ENCODE peak calls at places on chromosomes 4 and X, in nine cellular contexts. L is heart left ventricle, N is ovary, U is HCT116, C is endothelial cell of umbilical vein, Y is gastrocnemius medialis, R is K562, V is tibial nerve, S is right lobe of liver. O is an unnamed sample.

GRCh38 chr4:5821665-5822358 is 71.1 kb downstream of the CRMP1 start:
- DNase-seq in R (peak; percentile 57), U (peak; percentile 23), N (no peak), C (no peak), L (no peak), V (no peak), Y (no peak), S (no peak), O (peak; percentile 38)

GRCh38 chrX:12488781-12489180 is 302.4 kb upstream of the PRPS2 start:
- DNase-seq in R (no peak), N (no peak), V (no peak), L (no peak), S (no peak), U (no peak), C (no peak), Y (no peak), O (no peak)

GRCh38 chr4:186688150-186688943 is 35.3 kb downstream of the FAT1 start:
- DNase-seq in S (no peak), C (no peak), V (no peak), R (no peak), Y (no peak), N (no peak), U (no peak), L (no peak), O (no peak)

GRCh38 chr4:100581337-100581736 is 63.5 kb upstream of the EMCN start:
- DNase-seq in Y (peak; percentile 85), V (no peak), N (no peak), R (no peak), L (no peak), C (no peak), S (no peak), U (peak; percentile 53), O (no peak)

GRCh38 chr4:30743897-30744296 is 23.7 kb downstream of the PCDH7 start:
- DNase-seq in S (no peak), U (no peak), R (no peak), V (no peak), Y (no peak), C (no peak), L (no peak), N (no peak), O (no peak)

GRCh38 chr4:16240300-16240699 is 14.0 kb upstream of the TAPT1 start:
- DNase-seq in C (no peak), Y (no peak), N (no peak), V (no peak), L (no peak), R (no peak), U (no peak), S (no peak), O (no peak)

GRCh38 chr4:1834047-1834769 is 21.7 kb downstream of the LETM1 start:
- DNase-seq in S (no peak), N (no peak), R (no peak), U (no peak), C (no peak), Y (no peak), L (no peak), V (no peak), O (no peak)

GRCh38 chrX:8801041-8801599 is at the start of gene FAM9A:
- DNase-seq in R (no peak), S (no peak), U (no peak), L (no peak), C (no peak), N (no peak), V (no peak), Y (no peak), O (no peak)

GRCh38 chrX:57121162-57121741 is at the start of gene SPIN2B:
- DNase-seq in L (peak; percentile 82), C (peak; percentile 85), Y (peak; percentile 68), V (peak; percentile 48), S (peak; percentile 83), N (peak; percentile 63), R (peak; percentile 81), U (peak; percentile 60), O (peak; percentile 30)

GRCh38 chrX:23317799-23318724 is 16.6 kb upstream of the PTCHD1 start:
- DNase-seq in S (no peak), R (peak; percentile 68), V (no peak), C (peak; percentile 19), L (no peak), N (no peak), Y (no peak), U (no peak), O (peak; percentile 4)

GRCh38 chrX:114508836-114509235 is 75.0 kb upstream of the HTR2C start:
- DNase-seq in U (no peak), R (no peak), N (no peak), Y (no peak), V (no peak), C (no peak), L (no peak), S (no peak), O (no peak)

GRCh38 chr4:111066001-111066400 is 443.1 kb upstream of the PITX2 start:
- DNase-seq in V (no peak), R (no peak), Y (no peak), C (no peak), N (no peak), L (no peak), S (no peak), U (no peak), O (no peak)

GRCh38 chr4:82710202-82710929 is 88.2 kb downstream of the SCD5 start:
- DNase-seq in V (no peak), S (no peak), N (no peak), R (no peak), C (peak; percentile 23), Y (no peak), U (no peak), L (no peak), O (no peak)

GRCh38 chr4:183390374-183390773 is 54.1 kb upstream of the CDKN2AIP start:
- DNase-seq in L (no peak), S (no peak), U (no peak), Y (no peak), R (no peak), C (no peak), N (no peak), V (no peak), O (no peak)

GRCh38 chrX:119757979-119758681 is at the start of gene SOWAHD:
- DNase-seq in R (peak; percentile 30), V (no peak), U (no peak), N (peak; percentile 60), C (no peak), S (peak; percentile 50), L (peak; percentile 40), Y (no peak), O (peak; percentile 35)

GRCh38 chr4:1683371-1683902 is 676 bp downstream of the FAM53A start:
- DNase-seq in Y (peak; percentile 28), S (no peak), U (no peak), L (no peak), R (no peak), V (peak; percentile 41), C (peak; percentile 48), N (peak; percentile 67), O (peak; percentile 47)

DNA sequence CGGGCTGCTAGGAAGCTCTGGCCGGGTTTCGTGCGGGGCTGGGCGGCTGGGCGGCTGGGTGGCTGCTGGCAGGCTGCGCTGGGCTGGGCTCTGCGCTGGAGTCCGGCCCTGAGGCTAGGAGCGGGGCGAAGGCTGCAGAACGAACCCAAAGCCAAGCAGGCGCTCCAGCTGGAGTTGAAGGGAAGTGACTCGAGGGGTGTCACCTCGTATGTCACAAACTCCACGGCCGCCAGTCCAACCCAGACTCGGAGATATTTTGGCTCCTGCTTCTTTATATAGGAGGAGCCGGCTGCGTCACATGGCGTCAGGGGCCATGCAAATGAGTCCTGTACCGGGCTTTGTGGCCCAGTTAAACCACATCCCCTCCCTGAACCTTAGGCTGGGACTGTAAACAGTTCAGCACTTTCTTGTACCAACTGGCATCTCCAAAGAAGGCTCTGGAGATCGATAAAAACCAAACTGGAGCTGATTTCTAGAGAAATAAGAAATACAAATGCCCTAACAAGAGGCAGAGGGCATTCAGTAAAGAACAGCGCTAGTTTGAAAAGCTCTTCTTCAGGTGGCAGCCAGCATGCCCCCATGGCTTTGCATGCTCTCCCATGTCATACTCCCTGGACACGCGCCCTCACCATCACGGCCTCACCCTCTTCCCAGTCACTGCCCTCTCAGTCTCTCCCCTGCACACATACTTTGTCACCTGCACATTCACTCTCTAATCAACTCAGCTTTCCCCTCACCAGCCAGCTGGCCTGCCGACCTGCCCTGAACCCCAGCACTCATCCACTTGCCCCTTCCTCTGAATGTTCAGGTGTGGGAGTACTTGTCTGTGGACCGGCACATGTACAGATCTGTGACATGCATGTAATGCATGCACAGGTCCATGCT is 58.5 kb downstream of the TSC22D3 start:
- DNase-seq in S (peak; percentile 90), C (peak; percentile 84), Y (peak; percentile 93), R (no peak), V (peak; percentile 92), U (peak; percentile 46), N (peak; percentile 80), L (peak; percentile 89), O (peak; percentile 42)
- TF ChIP-seq POLR2A in S (peak; percentile 98), C (peak; percentile 93), Y (peak; percentile 98), R (no peak), V (peak; percentile 99), U (no peak), N (peak; percentile 92), L (peak; percentile 17), O (peak; percentile 89)

GRCh38 chrX:118724775-118725174 is 2.6 kb upstream of the IL13RA1 start:
- DNase-seq in Y (no peak), V (no peak), R (peak; percentile 59), L (no peak), N (no peak), C (no peak), S (no peak), U (no peak), O (peak; percentile 35)

GRCh38 chrX:118729043-118729652 is 1.7 kb downstream of the IL13RA1 start:
- DNase-seq in S (no peak), N (no peak), R (no peak), Y (no peak), U (no peak), L (no peak), C (no peak), V (no peak), O (no peak)

GRCh38 chrX:118730500-118731247 is 3.3 kb downstream of the IL13RA1 start:
- DNase-seq in R (no peak), Y (no peak), N (no peak), V (no peak), U (no peak), S (no peak), C (peak; percentile 67), L (no peak), O (no peak)

GRCh38 chrX:118726887-118727685 is at the start of gene IL13RA1:
- DNase-seq in U (peak; percentile 60), L (peak; percentile 79), C (peak; percentile 86), Y (peak; percentile 81), S (peak; percentile 90), N (peak; percentile 85), V (peak; percentile 58), R (peak; percentile 89), O (peak; percentile 69)

GRCh38 chrX:118727686-118728339 is 407 bp downstream of the IL13RA1 start:
- DNase-seq in V (no peak), U (no peak), R (peak; percentile 11), S (peak; percentile 75), L (peak; percentile 48), Y (peak; percentile 23), C (peak; percentile 55), N (peak; percentile 68), O (no peak)
- TF ChIP-seq POLR2A in V (no peak), U (no peak), R (no peak), S (peak; percentile 5), L (no peak), Y (no peak), C (no peak), N (no peak), O (no peak)

GRCh38 chr4:138910914-138911336 is 104.7 kb upstream of the NOCT start:
- DNase-seq in R (peak; percentile 84), U (no peak), C (peak; percentile 99), L (peak; percentile 74), N (peak; percentile 45), Y (peak; percentile 22), V (peak; percentile 55), S (peak; percentile 70), O (peak; percentile 36)
- TF ChIP-seq POLR2A in R (no peak), U (no peak), C (no peak), L (no peak), N (no peak), Y (no peak), V (no peak), S (no peak), O (no peak)

GRCh38 chr4:143558823-143559756 is 45.6 kb downstream of the SMARCA5 start:
- DNase-seq in C (peak; percentile 85), S (peak; percentile 90), Y (peak; percentile 67), V (peak; percentile 36), R (peak; percentile 19), L (peak; percentile 63), U (no peak), N (peak; percentile 75), O (no peak)
- TF ChIP-seq POLR2A in C (peak; percentile 42), S (no peak), Y (no peak), V (no peak), R (no peak), L (no peak), U (no peak), N (no peak), O (no peak)